ENCODE peak calls at places on chromosomes 3 and 15, in four cellular contexts. E, M, V and N are unnamed samples.

GRCh38 chr3:8488436-8488835 is 13.2 kb upstream of the LMCD1 start:
- DNase-seq in E (no peak), M (no peak), V (no peak), N (no peak)

GRCh38 chr15:101213570-101213969 is 38.3 kb downstream of the CHSY1 start:
- DNase-seq in E (no peak), M (no peak), V (no peak), N (no peak)

GRCh38 chr3:45940004-45940780 is 3.1 kb upstream of the CXCR6 start:
- DNase-seq in E (no peak), M (no peak), V (no peak), N (no peak)

GRCh38 chr15:62920569-62921502 is 121.7 kb upstream of the TPM1 start:
- DNase-seq in E (no peak), M (no peak), V (no peak), N (no peak)

GRCh38 chr3:77196146-77196545 is 156.2 kb downstream of the ROBO2 start:
- DNase-seq in E (no peak), M (no peak), V (no peak), N (no peak)

GRCh38 chr3:45547764-45548683 is 46.5 kb upstream of the LIMD1 start:
- DNase-seq in E (no peak), M (no peak), V (no peak), N (no peak)

GRCh38 chr15:96273317-96274086 is 57.0 kb upstream of the NR2F2 start:
- DNase-seq in E (no peak), M (peak), V (no peak), N (no peak)

GRCh38 chr15:40633178-40633577 is 39.1 kb downstream of the KNL1 start:
- DNase-seq in E (no peak), M (no peak), V (no peak), N (no peak)

GRCh38 chr3:70811880-70812279 is 499.4 kb upstream of the MDFIC2 start:
- DNase-seq in E (no peak), M (no peak), V (no peak), N (no peak)